ENCODE peak calls at places on chromosomes 6 and 20, in seven cellular contexts. R is GM12878, H is sigmoid colon, Q is transverse colon, V is SK-N-SH, W is stomach, L is HL-60. Y is an unnamed sample.

GRCh38 chr6:11996751-11997150 is 15.4 kb upstream of the HIVEP1 start:
- DNase-seq in V (no peak), L (no peak), H (no peak), W (no peak), Q (no peak), R (no peak), Y (no peak)

GRCh38 chr6:23003671-23004598 is 434.6 kb downstream of the HDGFL1 start:
- DNase-seq in V (peak), W (no peak), Q (no peak), H (peak), L (no peak), R (no peak), Y (peak)

GRCh38 chr6:165181951-165182414 is 127.4 kb downstream of the C6orf118 start:
- DNase-seq in H (no peak), R (no peak), W (no peak), L (no peak), Q (no peak), V (no peak), Y (no peak)

GRCh38 chr6:42141603-42142117 is 760 bp downstream of the C6orf132 start:
- DNase-seq in H (no peak), R (no peak), L (no peak), V (no peak), W (peak), Q (no peak), Y (no peak)

GRCh38 chr6:134816780-134817179 is 133.1 kb downstream of the ALDH8A1 start:
- DNase-seq in Q (no peak), H (no peak), L (no peak), V (no peak), W (no peak), R (no peak), Y (no peak)

GRCh38 chr6:818191-818590 is 125.3 kb upstream of the EXOC2 start:
- DNase-seq in L (no peak), R (no peak), W (no peak), H (no peak), V (no peak), Q (no peak), Y (no peak)

GRCh38 chr20:57843941-57844625 is 134.3 kb upstream of the PMEPA1 start:
- DNase-seq in Q (no peak), V (no peak), H (no peak), W (no peak), L (no peak), R (no peak), Y (no peak)

GRCh38 chr6:10850728-10851127 is 12.4 kb upstream of the MAK start:
- DNase-seq in H (no peak), R (no peak), V (no peak), Q (no peak), L (no peak), W (no peak), Y (no peak)

GRCh38 chr6:88119769-88120168 is 46.4 kb downstream of the CNR1 start:
- DNase-seq in R (no peak), H (no peak), V (no peak), W (no peak), Q (no peak), L (no peak), Y (no peak)

GRCh38 chr6:110048221-110048875 is 70.2 kb downstream of the GPR6 start:
- DNase-seq in W (no peak), R (no peak), H (no peak), V (no peak), Q (no peak), L (no peak), Y (no peak)

GRCh38 chr6:14743465-14744211 is 502.2 kb upstream of the JARID2 start:
- DNase-seq in Q (peak), W (peak), V (no peak), L (peak), H (peak), R (no peak), Y (no peak)

GRCh38 chr6:51027283-51028065 is 208.8 kb downstream of the TFAP2B start:
- DNase-seq in W (no peak), H (no peak), R (no peak), V (no peak), Q (no peak), L (no peak), Y (no peak)

GRCh38 chr20:13302647-13303425 is 81.8 kb downstream of the ISM1 start:
- DNase-seq in L (peak), W (no peak), R (no peak), V (peak), H (no peak), Q (peak), Y (no peak)

GRCh38 chr6:53476979-53477378 is 67.9 kb downstream of the GCLC start:
- DNase-seq in W (no peak), Q (no peak), H (no peak), R (no peak), V (no peak), L (no peak), Y (no peak)

GRCh38 chr20:53865905-53866786 is 204.2 kb downstream of the BCAS1 start:
- DNase-seq in L (no peak), W (peak), V (peak), R (no peak), H (peak), Q (peak), Y (peak)

GRCh38 chr6:136014454-136015421 is 163.2 kb downstream of the PDE7B start:
- DNase-seq in Q (no peak), H (no peak), V (no peak), R (no peak), L (no peak), W (no peak), Y (no peak)

DNA sequence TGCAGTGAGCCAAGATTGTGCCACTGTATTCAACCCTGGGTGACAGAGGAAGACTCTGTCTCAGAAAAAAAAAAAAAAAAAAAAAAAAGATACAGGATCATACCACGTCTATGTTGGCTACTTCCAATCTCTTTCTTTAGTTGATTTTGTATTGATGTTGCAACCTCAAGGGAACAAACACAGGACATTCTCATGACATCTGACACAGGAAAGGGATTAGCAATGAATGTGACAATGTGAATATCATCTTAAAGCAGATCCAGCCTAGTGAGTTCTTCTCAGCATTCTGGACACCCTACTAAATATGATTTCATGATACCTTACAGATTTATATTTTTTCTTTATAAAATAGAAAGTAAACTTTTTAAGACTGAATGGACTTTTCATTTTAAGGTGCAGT is 580.3 kb downstream of the PRKN start:
- DNase-seq in R (no peak), W (no peak), L (no peak), H (no peak), V (no peak), Q (no peak), Y (no peak)
- TF ChIP-seq POLR2AphosphoS5 in R (no peak), W (no peak), L (no peak), H (no peak), V (no peak), Q (no peak), Y (no peak)

DNA sequence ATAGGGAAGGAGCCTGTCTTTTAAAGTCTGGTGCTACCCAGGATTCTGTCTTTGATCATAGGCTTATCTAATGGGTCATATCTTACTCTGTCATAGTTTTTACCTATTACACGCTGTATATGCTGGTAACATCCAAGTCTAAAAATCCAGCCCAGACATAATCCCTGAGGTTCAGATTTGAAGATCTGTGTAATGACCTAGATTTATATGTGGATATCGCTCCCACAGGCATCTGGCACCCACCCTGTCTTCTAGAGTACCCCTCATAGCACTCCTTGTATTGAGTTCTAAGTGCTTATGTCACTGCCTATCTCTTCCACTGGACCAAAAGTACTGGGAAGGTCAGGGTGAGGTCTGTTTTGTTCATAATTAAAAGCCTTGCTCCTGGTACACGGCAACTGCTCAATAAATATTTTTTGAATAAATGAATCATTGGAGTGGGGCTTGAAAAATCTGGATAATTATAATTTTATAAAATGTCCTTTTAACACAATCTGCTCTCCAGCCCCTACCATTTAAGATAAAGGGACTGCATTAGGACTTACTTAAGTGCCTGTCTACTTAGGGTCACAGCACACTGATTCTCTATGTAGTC is 136.4 kb downstream of the FUT9 start:
- DNase-seq in H (no peak), W (no peak), Q (no peak), R (no peak), L (no peak), V (peak), Y (no peak)
- H3K27ac ChIP-seq in H (no peak), W (no peak), Q (no peak), R (no peak), L (no peak), V (no peak), Y (no peak)

DNA sequence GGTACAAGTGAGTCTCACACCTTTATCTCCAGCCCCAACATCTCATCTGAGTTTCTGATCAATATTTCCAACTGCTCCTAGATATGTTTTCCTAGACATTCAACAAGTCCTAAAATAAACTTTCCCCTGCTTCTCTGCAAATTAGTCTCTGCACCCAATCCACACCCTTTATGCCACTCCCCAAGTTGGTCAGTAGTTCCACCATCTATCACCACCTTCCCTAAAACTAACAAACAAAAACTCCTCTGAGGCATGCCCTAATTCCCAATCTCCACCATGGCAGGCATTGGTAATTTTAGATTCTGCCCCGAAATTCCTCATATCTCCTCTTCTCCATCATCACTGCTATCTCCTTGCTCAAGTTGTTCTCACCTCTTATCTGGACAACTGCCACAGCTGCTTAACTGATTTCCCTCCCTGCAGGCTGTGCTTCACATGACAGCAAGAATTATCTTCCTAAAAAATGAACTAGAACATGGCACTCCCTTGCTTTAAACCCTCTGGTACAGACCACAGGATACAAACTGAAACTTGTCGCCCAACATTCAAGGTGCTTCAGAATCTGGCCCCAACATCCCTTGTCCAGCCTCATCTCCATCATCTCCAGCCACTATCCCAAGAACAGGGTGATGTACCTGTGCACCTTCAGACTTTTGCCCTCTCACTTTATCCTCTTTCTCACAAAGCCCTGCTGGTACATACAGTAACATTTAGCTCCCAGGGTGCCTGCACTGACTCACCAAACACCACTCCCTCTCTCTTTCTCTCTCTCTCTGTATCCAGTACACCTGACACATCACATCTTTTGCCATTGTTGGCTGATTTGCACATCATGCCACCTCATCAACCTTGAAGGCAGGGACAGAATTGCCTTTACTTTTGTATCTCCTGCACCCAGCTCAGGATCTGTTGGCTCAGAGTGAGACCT is 55.5 kb downstream of the ZHX3 start:
- DNase-seq in H (no peak), W (no peak), R (no peak), Q (no peak), L (no peak), V (no peak), Y (no peak)
- TF ChIP-seq POLR2AphosphoS5 in H (no peak), W (no peak), R (no peak), Q (no peak), L (no peak), V (no peak), Y (no peak)

GRCh38 chr6:158057213-158057987 is 75.7 kb downstream of the SYNJ2 start:
- DNase-seq in H (peak), V (no peak), R (no peak), Q (no peak), W (no peak), L (peak), Y (no peak)
- H3K27ac ChIP-seq in H (peak), V (peak), R (no peak), Q (no peak), W (peak), L (peak), Y (no peak)

DNA sequence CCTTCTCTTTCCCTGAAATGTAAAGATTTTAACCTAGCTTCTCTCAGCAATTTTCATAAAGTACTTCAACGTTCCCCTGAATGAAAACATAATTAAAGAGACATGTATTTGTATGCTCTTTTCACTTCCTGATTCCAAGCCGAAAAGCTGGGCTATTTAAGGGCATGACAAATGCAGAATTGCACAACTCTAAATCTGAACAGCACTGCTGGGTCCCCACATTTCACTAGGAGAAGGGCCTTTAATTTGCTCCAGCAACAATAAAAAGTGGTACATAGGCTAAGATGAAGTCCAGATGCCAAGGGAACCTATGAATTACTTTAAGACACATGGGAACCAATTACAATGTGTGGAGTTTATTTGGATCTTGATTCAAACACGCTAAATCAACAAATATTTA is 42.0 kb downstream of the IRAK1BP1 start:
- DNase-seq in L (peak), H (no peak), W (no peak), Q (no peak), V (no peak), R (no peak), Y (no peak)
- TF ChIP-seq POLR2AphosphoS5 in L (no peak), H (no peak), W (no peak), Q (no peak), V (no peak), R (no peak), Y (no peak)

GRCh38 chr20:43715511-43715910 is 11.3 kb downstream of the GTSF1L start:
- DNase-seq in R (no peak), L (no peak), W (no peak), V (no peak), H (no peak), Q (no peak), Y (no peak)
- H3K27ac ChIP-seq in R (no peak), L (no peak), W (no peak), V (no peak), H (no peak), Q (no peak), Y (no peak)

GRCh38 chr6:37491830-37492208 is 7.9 kb downstream of the CCDC167 start:
- DNase-seq in Q (no peak), V (no peak), W (no peak), L (no peak), H (peak), R (no peak), Y (no peak)
- TF ChIP-seq POLR2AphosphoS5 in Q (no peak), V (no peak), W (no peak), L (no peak), H (no peak), R (no peak), Y (no peak)

GRCh38 chr20:64064145-64064698 is 1.2 kb downstream of the TCEA2 start:
- DNase-seq in R (no peak), L (no peak), V (no peak), H (no peak), Q (no peak), W (peak), Y (no peak)
- H3K27ac ChIP-seq in R (no peak), L (no peak), V (peak), H (peak), Q (no peak), W (peak), Y (peak)

Y was measured in breast epithelium.